ENCODE peak calls at places on chromosome 1, in five cellular contexts. O, B, A, I and C are unnamed samples.

GRCh38 chr1:21651214-21652042 is 17.7 kb downstream of the RAP1GAP start:
- DNase-seq in B (no peak), I (no peak), O (no peak), A (no peak), C (no peak)

GRCh38 chr1:216670118-216670870 is 52.9 kb downstream of the ESRRG start:
- DNase-seq in B (no peak), A (no peak), O (no peak), I (no peak), C (peak)

GRCh38 chr1:218715961-218716669 is 371.0 kb downstream of the TGFB2 start:
- DNase-seq in B (no peak), A (no peak), O (no peak), I (no peak), C (no peak)

GRCh38 chr1:180981596-180982387 is 40.9 kb downstream of the STX6 start:
- DNase-seq in B (no peak), O (no peak), I (no peak), A (no peak), C (peak)

GRCh38 chr1:212773011-212773410 is 18.6 kb downstream of the NSL1 start:
- DNase-seq in A (no peak), I (no peak), O (no peak), B (no peak), C (no peak)

GRCh38 chr1:218499021-218499691 is 154.0 kb downstream of the TGFB2 start:
- DNase-seq in I (peak), O (peak), B (no peak), A (no peak), C (peak)

GRCh38 chr1:232319106-232319505 is 310.8 kb downstream of the SIPA1L2 start:
- DNase-seq in O (no peak), I (no peak), B (peak), A (no peak), C (no peak)

GRCh38 chr1:5911157-5911556 is 81.1 kb downstream of the NPHP4 start:
- DNase-seq in I (no peak), O (no peak), A (no peak), B (no peak), C (no peak)

GRCh38 chr1:10575616-10576015 is 100.9 kb downstream of the PEX14 start:
- DNase-seq in A (no peak), I (peak), O (peak), B (no peak), C (peak)

GRCh38 chr1:110207831-110208230 is 2.3 kb upstream of the KCNC4 start:
- DNase-seq in B (peak), O (no peak), I (peak), A (peak), C (peak)

GRCh38 chr1:110390096-110390495 is 730 bp downstream of the SLC16A4 start:
- DNase-seq in A (peak), B (peak), O (no peak), I (peak), C (peak)

GRCh38 chr1:177001556-177001955 is 163.0 kb downstream of the ASTN1 start:
- DNase-seq in O (no peak), A (no peak), I (no peak), B (no peak), C (no peak)

GRCh38 chr1:202272446-202272845 is 69.3 kb downstream of the UBE2T start:
- DNase-seq in B (no peak), A (peak), O (no peak), I (no peak), C (no peak)

GRCh38 chr1:9384751-9385245 is 92.1 kb downstream of the SPSB1 start:
- DNase-seq in I (no peak), O (no peak), B (peak), A (peak), C (peak)

GRCh38 chr1:230753586-230754251 is 6.5 kb downstream of the CAPN9 start:
- DNase-seq in B (peak), I (no peak), A (no peak), O (no peak), C (peak)

GRCh38 chr1:219903353-219903871 is 24.9 kb downstream of the SLC30A10 start:
- DNase-seq in B (no peak), A (no peak), I (no peak), O (no peak), C (no peak)

GRCh38 chr1:225694151-225694603 is 41.3 kb upstream of the ENAH start:
- DNase-seq in O (no peak), A (peak), I (no peak), B (peak), C (peak)

GRCh38 chr1:205481629-205482071 is 22.8 kb upstream of the CDK18 start:
- DNase-seq in A (no peak), B (no peak), O (no peak), I (no peak), C (no peak)

GRCh38 chr1:167708940-167709389 is 12.8 kb upstream of the MPZL1 start:
- DNase-seq in A (no peak), I (peak), O (no peak), B (no peak), C (no peak)

GRCh38 chr1:61743432-61743705 is 1.1 kb downstream of the PATJ start:
- DNase-seq in B (no peak), A (no peak), I (no peak), O (no peak), C (no peak)

GRCh38 chr1:208206092-208206698 is 38.0 kb downstream of the PLXNA2 start:
- DNase-seq in A (no peak), I (no peak), B (no peak), O (no peak), C (no peak)

GRCh38 chr1:87754036-87754603 is 425.4 kb downstream of the LMO4 start:
- DNase-seq in I (no peak), O (no peak), A (no peak), B (no peak), C (no peak)

GRCh38 chr1:169201084-169201619 is 94.7 kb downstream of the ATP1B1 start:
- DNase-seq in O (no peak), A (no peak), I (peak), B (no peak), C (peak)

GRCh38 chr1:19390901-19391595 is 78.9 kb downstream of the SLC66A1 start:
- DNase-seq in B (peak), O (peak), A (no peak), I (peak), C (peak)

GRCh38 chr1:40372658-40373322 is 737 bp upstream of the SMAP2 start:
- DNase-seq in O (no peak), B (no peak), I (no peak), A (no peak), C (no peak)

GRCh38 chr1:40371707-40372258 is 1.7 kb upstream of the SMAP2 start:
- DNase-seq in O (no peak), A (no peak), B (no peak), I (no peak), C (no peak)

GRCh38 chr1:40377512-40377911 is 4.0 kb downstream of the SMAP2 start:
- DNase-seq in B (no peak), I (no peak), O (no peak), A (no peak), C (no peak)

DNA sequence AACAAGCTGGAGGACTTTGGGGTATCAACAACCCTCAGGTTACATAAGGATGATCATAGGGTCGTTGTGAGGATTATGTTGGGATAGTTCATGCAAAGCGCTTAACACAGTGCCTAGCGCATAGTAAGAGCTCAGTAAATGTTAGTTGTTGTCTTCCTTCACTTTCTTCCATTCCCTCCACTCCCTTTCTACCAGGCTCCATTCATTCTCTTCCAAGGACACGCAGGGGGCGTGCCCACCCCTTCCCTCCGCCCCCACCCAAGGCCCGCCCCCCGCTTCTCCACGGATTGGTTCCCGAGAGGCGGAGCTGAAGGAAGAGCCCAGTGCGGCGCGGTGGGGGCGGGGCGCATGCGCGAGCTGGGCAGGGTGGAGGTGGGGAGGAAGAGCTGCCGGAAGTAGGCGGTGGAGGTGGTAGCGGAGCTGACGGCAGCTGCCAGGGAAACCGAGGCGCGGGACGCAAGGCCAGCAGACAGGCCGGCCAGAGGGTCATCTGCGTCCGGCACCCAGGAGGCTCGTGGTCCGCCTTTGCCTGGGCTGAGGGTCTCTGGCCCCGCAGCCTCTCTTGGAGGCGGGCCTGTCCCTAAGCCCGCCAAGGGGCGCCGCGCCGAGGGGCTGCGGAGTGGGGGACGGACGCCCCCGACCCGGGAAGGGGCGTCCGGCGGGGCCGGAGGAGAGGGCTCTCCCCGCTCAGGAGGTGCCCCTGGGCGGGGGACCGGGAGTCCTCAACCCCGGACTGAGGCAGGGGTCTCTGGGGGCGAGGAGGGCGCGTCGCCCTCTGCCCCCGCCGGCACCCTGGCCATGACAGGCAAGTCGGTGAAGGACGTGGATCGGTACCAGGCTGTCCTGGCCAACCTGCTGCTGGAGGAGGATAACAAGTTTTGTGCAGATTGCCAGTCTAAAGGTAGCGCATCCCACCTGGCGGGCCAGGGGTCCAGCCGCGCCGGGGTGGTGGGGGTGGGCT is at the start of gene SMAP2:
- DNase-seq in O (peak), I (peak), A (peak), B (peak), C (peak)
- TF ChIP-seq CTCF in O (no peak), I (no peak), A (no peak), B (no peak), C (no peak)

DNA sequence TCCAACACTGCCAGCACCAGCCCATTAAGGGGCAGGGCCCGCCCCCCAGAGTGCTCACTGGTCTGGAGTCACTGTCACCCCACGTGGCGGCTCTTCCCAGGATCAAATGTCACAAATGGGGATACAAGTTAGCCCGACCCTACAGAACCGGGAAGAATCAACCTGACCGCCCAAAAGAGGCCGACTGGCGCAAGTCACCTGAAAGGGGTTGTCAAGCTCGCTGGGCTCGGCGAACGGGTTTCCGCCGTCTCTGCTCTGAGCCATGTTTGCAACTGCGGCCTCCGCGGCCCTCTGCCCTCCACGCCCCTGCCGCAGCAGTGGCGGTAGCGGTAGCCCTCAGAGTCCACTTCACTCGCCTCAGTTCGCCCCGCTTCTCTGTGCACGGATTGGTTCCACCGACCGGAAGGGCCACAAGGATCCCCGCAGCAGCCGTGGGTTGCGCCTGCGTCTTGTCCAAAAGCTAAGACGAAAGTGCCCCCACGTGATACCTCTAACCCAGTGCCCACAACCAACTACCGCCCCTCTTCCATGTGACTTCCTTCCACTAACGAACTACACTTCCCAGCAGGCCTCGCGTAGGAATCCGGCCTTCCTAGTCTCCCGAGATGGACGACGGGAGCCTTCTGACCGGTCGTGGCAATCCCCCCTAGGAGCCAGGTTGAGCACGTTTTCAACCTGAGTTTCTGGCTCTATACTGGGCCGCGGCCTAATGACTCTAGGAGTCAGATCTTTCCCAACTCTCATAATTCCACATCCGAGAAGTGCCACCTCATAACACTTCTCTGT is at the start of gene SCAMP3:
- DNase-seq in O (peak), A (peak), B (peak), I (peak), C (peak)
- TF ChIP-seq CTCF in O (no peak), A (no peak), B (no peak), I (no peak), C (no peak)

GRCh38 chr1:92065042-92065441 is 10.2 kb downstream of the SETSIP start:
- DNase-seq in B (no peak), O (no peak), A (no peak), I (no peak), C (no peak)
- TF ChIP-seq CTCF in B (no peak), O (peak), A (no peak), I (no peak), C (no peak)

GRCh38 chr1:25198731-25199231 is 33.5 kb downstream of the SYF2 start:
- DNase-seq in I (no peak), A (peak), B (peak), O (no peak), C (peak)
- TF ChIP-seq CTCF in I (no peak), A (peak), B (no peak), O (no peak), C (no peak)

DNA sequence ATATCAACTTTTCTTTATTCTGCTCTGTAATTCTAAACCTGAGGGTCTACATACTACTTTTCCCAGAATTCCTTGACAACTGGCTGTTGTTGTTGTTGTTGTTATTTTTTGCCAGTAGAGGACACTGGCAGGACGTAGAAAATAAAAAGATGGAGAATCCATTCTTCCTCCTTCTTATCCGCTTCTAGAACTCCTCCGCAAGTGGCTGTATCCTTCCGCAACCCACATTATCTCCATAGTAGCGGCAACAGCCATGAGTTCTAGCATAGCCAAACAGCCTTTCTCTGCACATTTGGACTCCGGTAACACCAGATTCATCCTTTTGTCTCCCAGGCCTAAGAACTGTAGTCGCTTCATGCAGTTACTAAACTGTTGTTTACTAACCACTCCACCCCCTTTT is 91.1 kb upstream of the CACHD1 start:
- DNase-seq in B (no peak), O (no peak), A (no peak), I (peak), C (no peak)
- TF ChIP-seq CTCF in B (peak), O (no peak), A (no peak), I (peak), C (no peak)

GRCh38 chr1:171739646-171740045 is 2.2 kb downstream of the VAMP4 start:
- DNase-seq in B (no peak), O (no peak), A (no peak), I (peak), C (peak)

GRCh38 chr1:171742577-171742922 is 685 bp upstream of the VAMP4 start:
- DNase-seq in I (peak), A (peak), B (peak), O (no peak), C (no peak)

GRCh38 chr1:171741872-171742576 is at the start of gene VAMP4:
- DNase-seq in I (peak), O (no peak), B (peak), A (peak), C (peak)

GRCh38 chr1:171740356-171740863 is 1.5 kb downstream of the VAMP4 start:
- DNase-seq in B (no peak), A (no peak), O (no peak), I (no peak), C (peak)

DNA sequence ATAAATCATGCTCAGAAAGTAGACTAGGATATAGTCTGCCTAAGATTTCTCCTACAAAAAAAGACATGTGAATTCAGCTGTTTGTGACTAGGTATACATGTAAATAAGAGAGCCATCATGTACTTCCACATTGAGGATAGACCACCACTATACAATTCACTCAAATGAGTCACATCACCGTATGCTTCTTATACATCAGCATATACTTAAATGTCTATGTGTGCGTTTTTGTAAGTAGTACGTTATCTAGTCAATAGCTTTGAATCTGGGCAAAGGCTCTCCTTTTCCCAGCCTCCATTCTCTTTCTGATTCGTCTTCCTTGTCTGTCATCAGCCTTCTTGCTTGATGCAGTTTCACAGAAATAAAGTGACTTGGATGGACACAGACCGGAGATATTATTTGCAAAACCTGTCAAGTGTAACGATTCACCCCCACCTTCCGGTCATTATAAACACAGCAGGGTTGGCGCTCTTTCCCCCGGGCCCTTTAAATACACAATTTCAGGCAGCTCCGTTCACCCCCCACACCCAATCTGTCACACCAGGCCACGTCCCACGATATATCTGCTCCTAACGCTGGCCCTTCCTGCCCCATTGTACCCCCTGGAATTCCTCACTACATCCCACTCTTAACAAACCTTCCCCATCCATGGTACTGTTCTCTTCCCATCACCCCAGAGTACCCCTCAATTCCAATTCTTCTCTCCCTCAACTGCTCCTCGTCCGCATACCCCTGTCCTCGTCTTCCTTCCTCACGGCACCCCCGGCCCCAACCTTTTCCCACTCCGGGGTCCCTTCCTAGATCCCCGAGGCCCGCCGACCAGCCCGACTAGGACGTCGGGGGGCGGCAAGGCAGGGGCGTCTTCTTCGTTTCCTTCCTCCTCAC is 636 bp downstream of the VAMP4 start:
- DNase-seq in B (peak), O (no peak), A (peak), I (peak), C (peak)
- TF ChIP-seq CTCF in B (peak), O (peak), A (no peak), I (no peak), C (no peak)

DNA sequence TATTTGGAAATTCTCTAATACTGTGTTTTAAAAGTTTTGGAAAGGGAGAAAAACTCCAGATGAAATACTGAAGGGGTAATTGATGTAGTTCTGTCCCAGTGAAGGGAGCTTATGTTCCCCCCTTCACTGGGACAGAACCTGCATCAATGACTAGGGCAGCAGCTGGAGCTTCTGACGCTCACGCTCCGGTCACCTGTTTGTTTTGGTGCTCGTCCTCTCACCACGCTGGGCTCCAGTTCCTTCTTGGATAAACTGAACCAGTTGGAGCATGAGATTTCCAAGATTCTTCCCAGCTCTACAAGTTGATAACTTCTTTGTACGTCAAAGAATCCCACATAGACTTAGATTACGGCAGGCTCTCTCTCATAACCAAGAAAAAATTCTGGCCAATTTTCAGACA is 51.4 kb upstream of the HNRNPU start:
- DNase-seq in O (no peak), B (no peak), A (no peak), I (no peak), C (no peak)
- TF ChIP-seq CTCF in O (no peak), B (no peak), A (no peak), I (no peak), C (no peak)